ENCODE peak calls at places on chromosomes 2 and 18, in eight cellular contexts. G is neural progenitor cell, V is BE2C, E is Panc1, B is PC-3, R is psoas muscle, F is stomach, N is colonic mucosa. U is an unnamed sample.

GRCh38 chr18:1017679-1018078 is 113.0 kb downstream of the ADCYAP1 start:
- DNase-seq in N (no peak), V (no peak), R (no peak), B (no peak), F (no peak), E (no peak), G (peak; percentile 29), U (no peak)

GRCh38 chr2:56714400-56714799 is 530.6 kb downstream of the CCDC85A start:
- DNase-seq in G (no peak), F (no peak), B (no peak), R (no peak), N (no peak), V (no peak), E (no peak), U (no peak)

GRCh38 chr2:187580462-187581124 is 26.4 kb upstream of the TFPI start:
- DNase-seq in R (no peak), E (peak; percentile 61), F (no peak), N (no peak), V (no peak), G (peak; percentile 61), B (peak; percentile 86), U (peak; percentile 55)

GRCh38 chr18:48952287-48953095 is 1.7 kb upstream of the SMAD7 start:
- DNase-seq in E (no peak), B (peak; percentile 39), G (peak; percentile 94), V (peak; percentile 62), R (peak; percentile 90), F (peak; percentile 77), N (peak; percentile 74), U (peak; percentile 92)

GRCh38 chr2:96554293-96555145 is 18.0 kb downstream of the ARID5A start:
- DNase-seq in E (no peak), V (peak; percentile 53), R (peak; percentile 91), G (peak; percentile 76), B (peak; percentile 64), N (peak; percentile 58), F (peak; percentile 76), U (peak; percentile 70)

GRCh38 chr2:203510941-203511305 is 24.2 kb downstream of the RAPH1 start:
- DNase-seq in N (peak; percentile 43), E (no peak), B (no peak), R (no peak), G (no peak), V (no peak), F (no peak), U (no peak)

GRCh38 chr2:168851674-168852320 is 38.4 kb downstream of the SPC25 start:
- DNase-seq in G (no peak), B (peak; percentile 91), R (no peak), N (no peak), E (no peak), V (peak; percentile 41), F (peak; percentile 28), U (no peak)

GRCh38 chr18:69956655-69957054 is 9.0 kb upstream of the CD226 start:
- DNase-seq in N (no peak), F (no peak), E (no peak), V (no peak), B (no peak), G (peak; percentile 6), R (no peak), U (no peak)

GRCh38 chr18:22167091-22167470 is 2.3 kb upstream of the GATA6 start:
- DNase-seq in G (peak; percentile 58), N (no peak), E (no peak), V (no peak), F (no peak), B (no peak), R (no peak), U (peak; percentile 49)

GRCh38 chr2:19757586-19757985 is 144.2 kb downstream of the TTC32 start:
- DNase-seq in F (no peak), B (no peak), N (no peak), V (no peak), E (no peak), G (no peak), R (no peak), U (no peak)

GRCh38 chr18:13112982-13113381 is 105.6 kb upstream of the LDLRAD4 start:
- DNase-seq in E (no peak), N (no peak), R (no peak), G (peak; percentile 91), F (peak; percentile 55), B (peak; percentile 26), V (peak; percentile 84), U (peak; percentile 72)

GRCh38 chr2:149329470-149330126 is 789 bp upstream of the LYPD6 start:
- DNase-seq in N (peak; percentile 78), V (peak; percentile 28), R (peak; percentile 56), F (peak; percentile 53), B (peak; percentile 71), E (no peak), G (peak; percentile 79), U (peak; percentile 48)

GRCh38 chr2:132515010-132515409 is 98.4 kb downstream of the GPR39 start:
- DNase-seq in F (no peak), V (no peak), E (no peak), B (no peak), N (no peak), R (no peak), G (no peak), U (no peak)
- TF ChIP-seq CTCF in F (no peak), V (no peak), E (no peak), B (no peak), N (no peak), R (no peak), G (no peak), U (no peak)

GRCh38 chr2:44943693-44944101 is 2.2 kb downstream of the SIX3 start:
- DNase-seq in N (no peak), R (no peak), B (no peak), G (peak; percentile 47), E (no peak), F (no peak), V (peak; percentile 51), U (no peak)
- H3K27me3 ChIP-seq in N (peaks cover 70% of the 10 kb centered on the region), R (no peaks in the 10 kb centered on the region), B (no peaks in the 10 kb centered on the region), G (peaks cover 85% of the 10 kb centered on the region), E (no peaks in the 10 kb centered on the region), F (peaks cover 33% of the 10 kb centered on the region), V (no peaks in the 10 kb centered on the region), U (peaks cover 100% of the 10 kb centered on the region)

DNA sequence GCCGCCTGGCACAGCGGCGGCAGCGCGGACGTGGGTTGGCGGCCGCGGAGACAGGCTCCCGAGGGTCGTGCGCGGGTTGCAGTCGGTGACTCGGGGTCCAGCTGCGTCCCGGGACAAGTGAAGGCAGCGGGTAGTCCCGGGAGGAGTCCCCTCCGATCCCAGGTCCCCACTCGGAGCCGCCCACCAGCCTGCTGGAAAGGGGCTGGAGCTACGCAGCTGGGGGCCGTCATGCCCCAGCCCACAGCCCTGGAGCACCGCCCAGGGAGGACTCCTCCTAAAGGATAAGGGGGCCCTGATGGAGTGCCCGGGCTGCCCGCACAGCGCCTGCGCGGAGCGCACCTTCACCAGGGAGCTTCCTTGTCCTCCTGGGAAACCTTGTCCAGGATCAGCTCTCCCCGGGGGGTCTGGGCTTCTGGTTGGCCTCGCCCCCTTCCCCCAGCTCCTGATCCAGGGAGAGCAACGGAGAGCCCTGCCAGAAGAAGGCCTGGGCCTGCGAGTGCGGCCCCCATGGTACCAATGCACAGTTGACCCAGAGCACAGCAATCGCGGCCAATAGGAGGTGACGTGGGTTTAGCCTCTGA is 25.9 kb upstream of the ALPP start:
- DNase-seq in N (no peak), B (no peak), R (peak; percentile 45), V (no peak), F (no peak), E (no peak), G (no peak), U (no peak)
- H3K4me3 ChIP-seq in N (no peak overlapping the region), B (no peak overlapping the region), R (peak overlapping the region; percentile 28), V (no peak overlapping the region), F (no peak overlapping the region), E (no peak overlapping the region), G (no peak overlapping the region), U (no peak overlapping the region)

DNA sequence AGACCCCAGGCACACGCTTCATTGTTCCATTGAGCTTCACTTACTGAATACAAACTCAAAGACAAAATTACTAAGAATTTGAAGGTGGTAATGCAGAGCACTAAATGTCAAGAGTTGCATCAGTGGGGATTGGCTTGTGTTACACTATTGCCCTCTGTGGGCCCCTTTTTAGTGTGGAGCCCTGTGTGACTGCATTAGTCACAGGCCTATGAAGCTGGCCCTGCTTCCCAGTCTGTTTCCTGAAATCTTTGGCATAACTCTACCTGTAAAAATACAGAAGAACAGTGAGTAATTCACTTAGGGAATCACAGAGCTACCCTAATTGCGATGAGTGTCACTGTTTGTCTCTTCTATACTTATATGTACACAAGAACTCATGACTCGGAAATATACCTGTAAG is 40.0 kb upstream of the STPG4 start:
- DNase-seq in V (no peak), B (peak; percentile 93), F (no peak), R (no peak), N (no peak), G (no peak), E (no peak), U (no peak)
- TF ChIP-seq CTCF in V (no peak), B (peak; percentile 51), F (no peak), R (no peak), N (no peak), G (no peak), E (no peak), U (no peak)

GRCh38 chr18:11162889-11163288 is 13.5 kb upstream of the PIEZO2 start:
- DNase-seq in B (no peak), N (no peak), V (no peak), F (no peak), R (no peak), E (no peak), G (no peak), U (no peak)

GRCh38 chr18:11165138-11165537 is 15.8 kb upstream of the PIEZO2 start:
- DNase-seq in V (no peak), N (no peak), F (no peak), G (no peak), B (no peak), R (no peak), E (no peak), U (no peak)

GRCh38 chr18:11165952-11166351 is 16.6 kb upstream of the PIEZO2 start:
- DNase-seq in F (no peak), N (no peak), B (no peak), G (no peak), V (no peak), R (no peak), E (no peak), U (no peak)

GRCh38 chr18:11160303-11160702 is 10.9 kb upstream of the PIEZO2 start:
- DNase-seq in B (no peak), N (no peak), F (no peak), E (no peak), R (no peak), V (no peak), G (no peak), U (no peak)

DNA sequence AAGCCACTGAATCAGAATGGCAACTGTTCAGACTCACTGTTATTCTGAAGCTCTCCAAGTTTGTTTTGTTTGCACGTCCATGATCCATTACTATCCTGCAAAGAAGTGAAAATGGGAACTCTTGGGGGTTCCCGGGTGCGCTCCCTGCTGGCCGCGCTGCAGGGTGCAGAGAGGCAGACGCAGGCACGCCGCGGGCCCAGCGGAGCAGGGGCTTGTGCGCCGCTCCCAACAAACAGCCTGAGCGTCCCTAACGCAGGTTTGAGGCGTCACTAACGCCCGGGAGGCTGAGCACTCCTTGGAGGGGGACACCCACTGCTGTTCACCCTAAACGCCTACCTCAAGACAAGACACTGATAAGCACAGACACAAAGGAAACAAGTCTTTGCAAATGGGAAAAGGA is 14.3 kb upstream of the PIEZO2 start:
- DNase-seq in N (no peak), B (no peak), R (no peak), F (no peak), E (no peak), G (peak; percentile 67), V (no peak), U (peak; percentile 47)
- H3K27me3 ChIP-seq in N (no peaks in the 10 kb centered on the region), B (peaks cover 52% of the 10 kb centered on the region), R (no peaks in the 10 kb centered on the region), F (no peaks in the 10 kb centered on the region), E (no peaks in the 10 kb centered on the region), G (peaks cover 38% of the 10 kb centered on the region), V (no peaks in the 10 kb centered on the region), U (peaks cover 15% of the 10 kb centered on the region)

GRCh38 chr18:41391616-41392610 is 563.1 kb upstream of the PIK3C3 start:
- DNase-seq in B (peak; percentile 54), G (peak; percentile 85), N (peak; percentile 25), E (peak; percentile 4), V (peak; percentile 43), F (peak; percentile 54), R (peak; percentile 45), U (peak; percentile 87)
- H3K4me3 ChIP-seq in B (peak overlapping the region; percentile 60), G (peak overlapping the region; percentile 11), N (no peak overlapping the region), E (no peak overlapping the region), V (no peak overlapping the region), F (peak overlapping the region; percentile 5), R (no peak overlapping the region), U (no peak overlapping the region)

U was measured in cardiac muscle cell.